ENCODE peak calls at places on chromosomes 11 and 22, in nine cellular contexts. One of them, this sample, is unnamed.

GRCh38 chr22:50705219-50705691 is 32.6 kb downstream of the SHANK3 start:
- DNase-seq in GM03348: no peak
- DNase-seq in NCI-H1092: peak
- DNase-seq in pancreas: peak
- DNase-seq in activated B cell treated with CpG ODN at 0.5 μM for 24 hours: no peak
- DNase-seq in tibial artery: no peak
- DNase-seq in ACHN: no peak
- DNase-seq in pons: no peak
- DNase-seq in GM12892: no peak
- DNase-seq in this sample: peak

GRCh38 chr22:31723699-31724098 is 26.2 kb downstream of the PRR14L start:
- DNase-seq in GM03348: no peak
- DNase-seq in NCI-H1092: no peak
- DNase-seq in pons: no peak
- DNase-seq in pancreas: no peak
- DNase-seq in tibial artery: no peak
- DNase-seq in GM12892: no peak
- DNase-seq in ACHN: no peak
- DNase-seq in activated B cell treated with CpG ODN at 0.5 μM for 24 hours: no peak
- DNase-seq in this sample: no peak

GRCh38 chr11:116312560-116313340 is 460.0 kb downstream of the BUD13 start:
- DNase-seq in activated B cell treated with CpG ODN at 0.5 μM for 24 hours: no peak
- DNase-seq in pancreas: peak
- DNase-seq in tibial artery: peak
- DNase-seq in ACHN: peak
- DNase-seq in GM12892: no peak
- DNase-seq in pons: peak
- DNase-seq in GM03348: no peak
- DNase-seq in NCI-H1092: peak
- DNase-seq in this sample: peak

GRCh38 chr11:2837096-2837601 is 48.4 kb downstream of the CDKN1C start:
- DNase-seq in NCI-H1092: no peak
- DNase-seq in GM12892: no peak
- DNase-seq in activated B cell treated with CpG ODN at 0.5 μM for 24 hours: no peak
- DNase-seq in tibial artery: peak
- DNase-seq in pons: no peak
- DNase-seq in GM03348: peak
- DNase-seq in pancreas: peak
- DNase-seq in ACHN: peak
- DNase-seq in this sample: no peak

GRCh38 chr11:69650081-69650831 is 9.3 kb downstream of the CCND1 start:
- DNase-seq in ACHN: no peak
- DNase-seq in pons: no peak
- DNase-seq in GM03348: no peak
- DNase-seq in activated B cell treated with CpG ODN at 0.5 μM for 24 hours: no peak
- DNase-seq in pancreas: peak
- DNase-seq in GM12892: no peak
- DNase-seq in NCI-H1092: no peak
- DNase-seq in tibial artery: no peak
- DNase-seq in this sample: no peak

GRCh38 chr11:66971483-66971882 is 3.6 kb upstream of the C11orf86 start:
- DNase-seq in activated B cell treated with CpG ODN at 0.5 μM for 24 hours: no peak
- DNase-seq in GM12892: no peak
- DNase-seq in NCI-H1092: no peak
- DNase-seq in pancreas: no peak
- DNase-seq in GM03348: no peak
- DNase-seq in pons: no peak
- DNase-seq in ACHN: no peak
- DNase-seq in tibial artery: no peak
- DNase-seq in this sample: no peak

GRCh38 chr22:20131593-20131855 is at the start of gene ZDHHC8:
- DNase-seq in activated B cell treated with CpG ODN at 0.5 μM for 24 hours: no peak
- DNase-seq in pons: no peak
- DNase-seq in pancreas: no peak
- DNase-seq in tibial artery: no peak
- DNase-seq in GM03348: peak
- DNase-seq in GM12892: peak
- DNase-seq in NCI-H1092: no peak
- DNase-seq in ACHN: no peak
- DNase-seq in this sample: peak

GRCh38 chr11:66082936-66083698 is 13.0 kb downstream of the PACS1 start:
- DNase-seq in GM03348: no peak
- DNase-seq in NCI-H1092: peak
- DNase-seq in pons: no peak
- DNase-seq in tibial artery: no peak
- DNase-seq in ACHN: no peak
- DNase-seq in activated B cell treated with CpG ODN at 0.5 μM for 24 hours: no peak
- DNase-seq in pancreas: no peak
- DNase-seq in GM12892: no peak
- DNase-seq in this sample: no peak

GRCh38 chr11:130520231-130520630 is 71.8 kb downstream of the ADAMTS15 start:
- DNase-seq in pancreas: peak
- DNase-seq in tibial artery: peak
- DNase-seq in ACHN: no peak
- DNase-seq in GM03348: no peak
- DNase-seq in NCI-H1092: no peak
- DNase-seq in pons: no peak
- DNase-seq in activated B cell treated with CpG ODN at 0.5 μM for 24 hours: no peak
- DNase-seq in GM12892: no peak
- DNase-seq in this sample: no peak

GRCh38 chr11:2698386-2699184 is 1.2 kb downstream of the KCNQ1OT1 start:
- DNase-seq in tibial artery: peak
- DNase-seq in NCI-H1092: no peak
- DNase-seq in pancreas: peak
- DNase-seq in activated B cell treated with CpG ODN at 0.5 μM for 24 hours: no peak
- DNase-seq in ACHN: no peak
- DNase-seq in pons: no peak
- DNase-seq in GM12892: no peak
- DNase-seq in GM03348: no peak
- DNase-seq in this sample: no peak

GRCh38 chr11:86916330-86916729 is 38.9 kb downstream of the FZD4 start:
- DNase-seq in pons: no peak
- DNase-seq in activated B cell treated with CpG ODN at 0.5 μM for 24 hours: no peak
- DNase-seq in NCI-H1092: no peak
- DNase-seq in ACHN: peak
- DNase-seq in GM12892: no peak
- DNase-seq in pancreas: no peak
- DNase-seq in tibial artery: no peak
- DNase-seq in GM03348: peak
- DNase-seq in this sample: no peak

GRCh38 chr22:46067159-46068111 is 82.9 kb upstream of the PPARA start:
- DNase-seq in ACHN: no peak
- DNase-seq in GM03348: peak
- DNase-seq in NCI-H1092: no peak
- DNase-seq in tibial artery: peak
- DNase-seq in GM12892: no peak
- DNase-seq in pons: no peak
- DNase-seq in activated B cell treated with CpG ODN at 0.5 μM for 24 hours: no peak
- DNase-seq in pancreas: no peak
- DNase-seq in this sample: no peak

GRCh38 chr11:35856756-35857155 is 87.1 kb upstream of the LDLRAD3 start:
- DNase-seq in GM12892: no peak
- DNase-seq in tibial artery: no peak
- DNase-seq in activated B cell treated with CpG ODN at 0.5 μM for 24 hours: no peak
- DNase-seq in pancreas: no peak
- DNase-seq in NCI-H1092: no peak
- DNase-seq in GM03348: no peak
- DNase-seq in pons: no peak
- DNase-seq in ACHN: no peak
- DNase-seq in this sample: no peak

GRCh38 chr11:113014262-113014661 is 53.0 kb downstream of the NCAM1 start:
- DNase-seq in NCI-H1092: peak
- DNase-seq in GM03348: no peak
- DNase-seq in GM12892: no peak
- DNase-seq in activated B cell treated with CpG ODN at 0.5 μM for 24 hours: no peak
- DNase-seq in ACHN: no peak
- DNase-seq in pancreas: no peak
- DNase-seq in tibial artery: no peak
- DNase-seq in pons: peak
- DNase-seq in this sample: no peak

GRCh38 chr11:134347441-134347840 is 15.7 kb downstream of the GLB1L2 start:
- DNase-seq in pons: no peak
- DNase-seq in activated B cell treated with CpG ODN at 0.5 μM for 24 hours: no peak
- DNase-seq in tibial artery: no peak
- DNase-seq in ACHN: no peak
- DNase-seq in pancreas: no peak
- DNase-seq in NCI-H1092: no peak
- DNase-seq in GM12892: no peak
- DNase-seq in GM03348: no peak
- DNase-seq in this sample: no peak

GRCh38 chr11:14414470-14415461 is 55.8 kb upstream of the RRAS2 start:
- DNase-seq in GM12892: no peak
- DNase-seq in NCI-H1092: no peak
- DNase-seq in ACHN: no peak
- DNase-seq in activated B cell treated with CpG ODN at 0.5 μM for 24 hours: peak
- DNase-seq in tibial artery: no peak
- DNase-seq in pancreas: no peak
- DNase-seq in pons: no peak
- DNase-seq in GM03348: no peak
- DNase-seq in this sample: no peak

GRCh38 chr22:19579880-19580279 is 55.7 kb upstream of the CLDN5 start:
- DNase-seq in pancreas: no peak
- DNase-seq in GM12892: no peak
- DNase-seq in tibial artery: no peak
- DNase-seq in pons: peak
- DNase-seq in GM03348: no peak
- DNase-seq in ACHN: no peak
- DNase-seq in NCI-H1092: no peak
- DNase-seq in activated B cell treated with CpG ODN at 0.5 μM for 24 hours: no peak
- DNase-seq in this sample: no peak

GRCh38 chr11:133660202-133660568 is 127.9 kb upstream of the OPCML start:
- DNase-seq in pancreas: no peak
- DNase-seq in tibial artery: no peak
- DNase-seq in GM12892: no peak
- DNase-seq in GM03348: no peak
- DNase-seq in activated B cell treated with CpG ODN at 0.5 μM for 24 hours: no peak
- DNase-seq in pons: no peak
- DNase-seq in ACHN: no peak
- DNase-seq in NCI-H1092: no peak
- DNase-seq in this sample: no peak

GRCh38 chr22:47168900-47169800 is 406.7 kb downstream of the TBC1D22A start:
- DNase-seq in pancreas: peak
- DNase-seq in activated B cell treated with CpG ODN at 0.5 μM for 24 hours: no peak
- DNase-seq in ACHN: peak
- DNase-seq in tibial artery: peak
- DNase-seq in GM03348: peak
- DNase-seq in pons: peak
- DNase-seq in NCI-H1092: no peak
- DNase-seq in GM12892: no peak
- DNase-seq in this sample: no peak